ENCODE peak calls at places on chromosomes 13 and 19, in four cellular contexts. Z is cardiac muscle cell, R is uterus, N is GM23248. P is an unnamed sample.

GRCh38 chr19:20453424-20453938 is 112.1 kb downstream of the ZNF737 start:
- DNase-seq in Z (no peak), N (no peak), R (no peak), P (no peak)

GRCh38 chr19:18488838-18489626 is 32.8 kb downstream of the ELL start:
- DNase-seq in N (no peak), R (no peak), Z (no peak), P (no peak)

GRCh38 chr19:41623360-41623759 is 3.5 kb downstream of the CEACAM4 start:
- DNase-seq in N (no peak), Z (no peak), R (no peak), P (no peak)

GRCh38 chr13:95512424-95512823 is 40.1 kb upstream of the CLDN10 start:
- DNase-seq in N (no peak), Z (no peak), R (no peak), P (no peak)

GRCh38 chr13:113905018-113905417 is 41.1 kb upstream of the GAS6 start:
- DNase-seq in R (no peak), N (no peak), Z (no peak), P (no peak)

GRCh38 chr19:48968813-48969218 is 3.7 kb downstream of the FTL start:
- DNase-seq in Z (no peak), R (no peak), N (no peak), P (no peak)

GRCh38 chr13:41061914-41062837 is 867 bp downstream of the WBP4 start:
- DNase-seq in N (peak; percentile 87), R (no peak), Z (peak; percentile 36), P (no peak)

GRCh38 chr13:46182491-46182877 is 507 bp upstream of the LCP1 start:
- DNase-seq in N (no peak), Z (no peak), R (no peak), P (no peak)

GRCh38 chr19:17286742-17287141 is 5.0 kb downstream of the ANKLE1 start:
- DNase-seq in Z (no peak), N (no peak), R (no peak), P (no peak)

GRCh38 chr19:15177269-15178116 is 23.3 kb downstream of the NOTCH3 start:
- DNase-seq in R (peak; percentile 63), Z (peak; percentile 78), N (peak; percentile 89), P (peak; percentile 79)

GRCh38 chr13:95073826-95074345 is 227.4 kb downstream of the ABCC4 start:
- DNase-seq in R (no peak), N (peak; percentile 10), Z (peak; percentile 15), P (no peak)

GRCh38 chr13:100818706-100819105 is 144.1 kb upstream of the TMTC4 start:
- DNase-seq in N (no peak), R (no peak), Z (no peak), P (no peak)

GRCh38 chr13:101988140-101988539 is 413.7 kb downstream of the FGF14 start:
- DNase-seq in R (no peak), Z (no peak), N (no peak), P (no peak)

GRCh38 chr13:112684041-112684440 is 5.8 kb upstream of the ATP11A start:
- DNase-seq in N (no peak), R (no peak), Z (no peak), P (no peak)

GRCh38 chr19:3149526-3150505 is 14.0 kb downstream of the GNA15 start:
- DNase-seq in R (no peak), N (no peak), Z (no peak), P (no peak)

GRCh38 chr13:111517641-111518010 is 197.2 kb downstream of the TEX29 start:
- DNase-seq in R (no peak), N (no peak), Z (no peak), P (no peak)

GRCh38 chr13:110183925-110184324 is 123.0 kb downstream of the COL4A1 start:
- DNase-seq in R (no peak), Z (no peak), N (peak; percentile 20), P (no peak)

GRCh38 chr13:79404985-79405384 is 1.1 kb downstream of the RBM26 start:
- DNase-seq in Z (no peak), N (peak; percentile 50), R (no peak), P (no peak)
- H3K4me1 ChIP-seq in Z (peaks cover 31% of the 10 kb centered on the region), N (peaks cover 30% of the 10 kb centered on the region), R (no peaks in the 10 kb centered on the region), P (peaks cover 55% of the 10 kb centered on the region)

GRCh38 chr13:106187501-106187900 is 348.0 kb downstream of the EFNB2 start:
- DNase-seq in Z (no peak), R (no peak), N (no peak), P (no peak)

GRCh38 chr13:106183410-106184128 is 351.9 kb downstream of the EFNB2 start:
- DNase-seq in Z (no peak), N (no peak), R (no peak), P (no peak)

GRCh38 chr13:106184778-106185177 is 350.7 kb downstream of the EFNB2 start:
- DNase-seq in R (no peak), N (no peak), Z (no peak), P (no peak)

GRCh38 chr13:106186366-106187030 is 349.0 kb downstream of the EFNB2 start:
- DNase-seq in Z (no peak), N (peak; percentile 39), R (no peak), P (no peak)

GRCh38 chr13:106187092-106187491 is 348.4 kb downstream of the EFNB2 start:
- DNase-seq in N (no peak), R (no peak), Z (no peak), P (no peak)
- H3K27ac ChIP-seq in N (no peak overlapping the region), R (no peak overlapping the region), Z (no peak overlapping the region), P (no peak overlapping the region)

DNA sequence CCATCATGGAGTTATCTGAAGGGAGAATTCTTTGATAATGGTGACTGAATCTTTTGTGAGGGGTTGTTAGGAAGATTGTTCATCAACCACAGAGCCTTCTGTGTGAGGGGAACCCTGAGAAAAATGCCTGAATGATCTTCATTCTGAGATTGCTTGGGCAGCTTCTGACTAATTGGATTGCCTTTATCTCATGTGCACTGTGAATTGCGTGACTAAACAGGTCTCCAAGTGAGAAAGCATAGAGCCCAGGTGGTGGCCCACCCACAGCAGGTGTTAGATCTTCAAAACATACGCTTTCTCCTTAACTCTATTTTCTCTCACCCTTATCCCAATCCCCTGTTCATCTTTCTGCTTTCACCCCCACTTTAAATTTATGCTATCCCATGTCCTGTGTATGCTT is 58.3 kb downstream of the DOCK9 start:
- DNase-seq in Z (no peak), N (no peak), R (no peak), P (no peak)
- H3K4me1 ChIP-seq in Z (peaks cover 10% of the 10 kb centered on the region), N (no peaks in the 10 kb centered on the region), R (no peaks in the 10 kb centered on the region), P (peaks cover 19% of the 10 kb centered on the region)

GRCh38 chr13:28321751-28322150 is 173.2 kb downstream of the FLT1 start:
- DNase-seq in R (no peak), Z (no peak), N (no peak), P (no peak)
- H3K27ac ChIP-seq in R (no peak overlapping the region), Z (no peak overlapping the region), N (no peak overlapping the region), P (no peak overlapping the region)

P was measured in CD8-positive, alpha-beta memory T cell.